ENCODE peak calls at places on chromosomes 12 and 14, in five cellular contexts. R is dorsolateral prefrontal cortex, E is heart left ventricle, B is lower lobe of right lung, W is GM23338. S is an unnamed sample.
A peak's percentile ranks its signal among the peaks of the same experiment; 100 is the strongest.

GRCh38 chr12:116060765-116061164 is 216.7 kb downstream of the MED13L start:
- DNase-seq in B (no peak), W (no peak), R (no peak), E (no peak), S (no peak)

GRCh38 chr12:125683748-125684381 is 618.6 kb downstream of the AACS start:
- DNase-seq in E (peak; percentile 57), R (peak; percentile 36), W (peak; percentile 94), B (peak; percentile 59), S (no peak)

GRCh38 chr12:131261906-131262305 is 308.2 kb downstream of the ADGRD1 start:
- DNase-seq in W (no peak), E (no peak), R (no peak), B (peak; percentile 40), S (no peak)

GRCh38 chr14:64060648-64061096 is 207.9 kb downstream of the SYNE2 start:
- DNase-seq in R (no peak), W (peak; percentile 95), E (no peak), B (no peak), S (no peak)

GRCh38 chr14:78202976-78203375 is 32.8 kb downstream of the NRXN3 start:
- DNase-seq in W (no peak), B (no peak), E (no peak), R (no peak), S (no peak)

GRCh38 chr14:71590131-71590530 is 342.1 kb upstream of the RGS6 start:
- DNase-seq in B (no peak), W (no peak), E (no peak), R (no peak), S (no peak)

GRCh38 chr14:51394804-51395203 is 154.8 kb downstream of the TMX1 start:
- DNase-seq in B (no peak), E (no peak), W (no peak), R (no peak), S (no peak)

GRCh38 chr12:106753526-106753925 is 21.0 kb upstream of the RIC8B start:
- DNase-seq in W (no peak), R (no peak), E (no peak), B (no peak), S (no peak)

GRCh38 chr12:52171950-52172512 is 19.8 kb downstream of the KRT80 start:
- DNase-seq in R (no peak), E (peak; percentile 53), B (peak; percentile 65), W (peak; percentile 73), S (no peak)

GRCh38 chr12:45745861-45746277 is 16.4 kb downstream of the ARID2 start:
- DNase-seq in E (no peak), B (no peak), R (no peak), W (peak; percentile 26), S (no peak)

GRCh38 chr12:67457136-67457535 is 188.0 kb downstream of the CAND1 start:
- DNase-seq in B (no peak), E (no peak), R (no peak), W (no peak), S (no peak)

GRCh38 chr12:92928431-92928961 is 599 bp downstream of the EEA1 start:
- DNase-seq in E (peak; percentile 81), W (no peak), R (peak; percentile 23), B (peak; percentile 68), S (peak; percentile 3)

GRCh38 chr14:36600431-36600830 is 18.0 kb upstream of the NKX2-8 start:
- DNase-seq in B (no peak), E (no peak), W (peak; percentile 23), R (no peak), S (no peak)

GRCh38 chr12:15634010-15634676 is 155.0 kb downstream of the EPS8 start:
- DNase-seq in R (no peak), E (no peak), W (no peak), B (no peak), S (no peak)

GRCh38 chr12:18907154-18907553 is 169.2 kb downstream of the CAPZA3 start:
- DNase-seq in E (no peak), R (no peak), B (no peak), W (no peak), S (no peak)

GRCh38 chr12:124906606-124907261 is 7.7 kb downstream of the UBC start:
- DNase-seq in W (peak; percentile 97), E (peak; percentile 73), B (peak; percentile 82), R (peak; percentile 46), S (no peak)

GRCh38 chr14:77157716-77158115 is 16.1 kb upstream of the ZDHHC22 start:
- DNase-seq in W (no peak), E (no peak), B (no peak), R (no peak), S (no peak)

GRCh38 chr12:121060149-121061001 is 21.3 kb upstream of the OASL start:
- DNase-seq in R (no peak), B (peak; percentile 57), E (no peak), W (peak; percentile 96), S (no peak)

GRCh38 chr12:4107436-4107878 is 166.1 kb upstream of the CCND2 start:
- DNase-seq in E (no peak), W (peak; percentile 94), B (no peak), R (no peak), S (no peak)

GRCh38 chr12:98238513-98238912 is 276.9 kb upstream of the TMPO start:
- DNase-seq in W (no peak), R (no peak), B (no peak), E (no peak), S (no peak)

GRCh38 chr12:101902641-101903040 is 25.3 kb downstream of the DRAM1 start:
- DNase-seq in E (no peak), B (no peak), W (no peak), R (no peak), S (no peak)

GRCh38 chr12:116358850-116359761 is 81.6 kb upstream of the MED13L start:
- DNase-seq in W (peak; percentile 88), B (peak; percentile 94), R (peak; percentile 41), E (peak; percentile 93), S (peak; percentile 50)

GRCh38 chr12:87085286-87085685 is 829.1 kb upstream of the MGAT4C start:
- DNase-seq in R (no peak), W (no peak), B (no peak), E (no peak), S (no peak)

GRCh38 chr12:87082756-87083155 is 826.6 kb upstream of the MGAT4C start:
- DNase-seq in E (no peak), R (no peak), B (no peak), W (no peak), S (no peak)

GRCh38 chr12:87086118-87086891 is 830.1 kb upstream of the MGAT4C start:
- DNase-seq in B (no peak), R (no peak), E (no peak), W (no peak), S (no peak)
- H3K27ac ChIP-seq in B (no peak overlapping the region), R (no peak overlapping the region), E (no peak overlapping the region), W (no peak overlapping the region), S (no peak overlapping the region)

DNA sequence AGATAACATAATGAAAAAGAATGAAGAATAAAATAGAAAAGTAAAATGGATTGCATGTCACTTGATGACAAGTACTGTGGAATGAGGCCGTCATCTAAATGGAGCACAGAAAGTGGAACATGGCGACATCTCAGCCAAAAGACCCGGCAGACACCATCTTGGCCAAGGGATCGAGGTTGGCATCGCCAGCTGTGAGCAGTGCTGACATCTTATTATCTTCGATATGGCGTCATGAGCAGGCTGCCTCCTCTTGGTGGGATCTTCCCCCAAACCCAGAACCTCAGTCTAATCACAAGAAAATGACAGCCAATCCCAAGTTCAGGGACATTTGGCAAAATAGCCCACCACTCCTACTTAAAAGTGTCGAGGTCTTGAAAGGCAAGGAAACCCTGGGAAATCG is 15.1 kb downstream of the SERPINA5 start:
- DNase-seq in B (no peak), W (no peak), E (no peak), R (no peak), S (no peak)
- H3K27ac ChIP-seq in B (no peak overlapping the region), W (no peak overlapping the region), E (no peak overlapping the region), R (no peak overlapping the region), S (no peak overlapping the region)

GRCh38 chr12:89706551-89707348 is 1.9 kb downstream of the ATP2B1 start:
- DNase-seq in E (no peak), B (peak; percentile 46), R (no peak), W (peak; percentile 5), S (peak; percentile 29)
- H3K27ac ChIP-seq in E (no peak overlapping the region), B (no peak overlapping the region), R (peak overlapping the region; percentile 99), W (no peak overlapping the region), S (peak overlapping the region; percentile 97)

DNA sequence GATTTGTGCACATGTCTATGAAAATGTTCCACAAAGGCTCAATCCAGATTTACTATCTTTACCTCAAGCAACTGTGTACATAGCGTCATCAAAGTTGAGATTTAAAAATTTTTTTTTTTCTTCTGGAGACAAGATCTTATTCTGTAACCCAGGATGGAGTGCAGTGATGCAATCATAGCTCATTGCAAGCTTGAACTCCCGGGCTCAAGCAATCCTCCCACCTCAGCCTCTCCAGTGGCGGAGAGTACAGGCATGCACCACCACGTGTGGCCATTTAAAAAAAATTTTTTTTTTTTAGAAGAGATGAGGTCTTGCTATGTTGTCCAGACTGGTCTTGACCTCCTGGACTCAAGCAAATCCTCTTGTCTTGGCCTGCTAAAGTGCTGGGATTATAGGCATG is 2.3 kb downstream of the COCH start:
- DNase-seq in E (no peak), R (no peak), B (no peak), W (no peak), S (no peak)
- H3K27ac ChIP-seq in E (no peak overlapping the region), R (no peak overlapping the region), B (no peak overlapping the region), W (no peak overlapping the region), S (no peak overlapping the region)

GRCh38 chr14:73467800-73468199 is 9.5 kb upstream of the NUMB start:
- DNase-seq in R (no peak), E (no peak), B (no peak), W (no peak), S (no peak)
- H3K27ac ChIP-seq in R (no peak overlapping the region), E (no peak overlapping the region), B (peak overlapping the region; percentile 74), W (no peak overlapping the region), S (no peak overlapping the region)

GRCh38 chr12:9687228-9687627 is 17.7 kb downstream of the CLEC2D start:
- DNase-seq in B (no peak), W (peak; percentile 41), R (no peak), E (no peak), S (no peak)
- H3K27ac ChIP-seq in B (no peak overlapping the region), W (no peak overlapping the region), R (no peak overlapping the region), E (no peak overlapping the region), S (no peak overlapping the region)

GRCh38 chr14:102419276-102419675 is 56.5 kb downstream of the TECPR2 start:
- DNase-seq in R (no peak), B (no peak), E (no peak), W (no peak), S (no peak)
- H3K27ac ChIP-seq in R (peak overlapping the region; percentile 90), B (no peak overlapping the region), E (no peak overlapping the region), W (no peak overlapping the region), S (no peak overlapping the region)

DNA sequence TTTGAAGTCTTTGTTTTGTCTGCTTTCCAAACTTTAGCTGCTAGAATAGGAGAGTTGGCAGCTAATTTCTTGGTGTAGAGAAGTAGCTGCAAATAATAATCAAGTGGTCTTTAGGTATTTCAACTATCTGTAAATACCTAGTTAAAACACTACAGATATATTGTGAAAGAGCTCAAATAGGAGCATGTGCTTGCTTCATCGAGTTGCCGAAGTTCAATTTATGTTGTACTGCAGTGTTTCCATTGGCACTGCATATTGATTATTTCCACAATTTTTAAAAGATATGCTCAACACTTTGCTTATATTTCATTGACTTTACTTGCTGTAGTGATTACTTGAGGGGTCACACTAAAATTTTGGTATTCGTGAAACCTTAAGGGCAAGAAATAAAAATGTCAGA is 131.6 kb upstream of the BMP4 start:
- DNase-seq in E (no peak), W (no peak), R (no peak), B (no peak), S (no peak)
- H3K27ac ChIP-seq in E (no peak overlapping the region), W (no peak overlapping the region), R (no peak overlapping the region), B (no peak overlapping the region), S (no peak overlapping the region)

GRCh38 chr14:22845103-22845394 is 8.7 kb downstream of the MMP14 start:
- DNase-seq in W (no peak), E (no peak), B (peak; percentile 20), R (no peak), S (no peak)
- H3K27ac ChIP-seq in W (no peak overlapping the region), E (peak overlapping the region; percentile 91), B (no peak overlapping the region), R (no peak overlapping the region), S (no peak overlapping the region)

S was measured in caudate nucleus.